ENCODE peak calls at places on chromosomes 7 and 10, in five cellular contexts. G is MM.1S, E is PC-9, N is GM23338, W is PC-3. Y is an unnamed sample. For H3F3A, the result is how much of the 10 kb centered on the place peaks cover.

GRCh38 chr7:65554-65953 is 126.8 kb upstream of the FAM20C start:
- DNase-seq in E (no peak), N (no peak), W (no peak), G (no peak), Y (no peak)

GRCh38 chr10:70441161-70441876 is at the start of gene NODAL:
- DNase-seq in G (no peak), N (peak), E (no peak), W (no peak), Y (peak)

GRCh38 chr7:4084271-4084670 is 597.8 kb upstream of the FOXK1 start:
- DNase-seq in N (no peak), W (no peak), E (no peak), G (no peak), Y (no peak)

GRCh38 chr10:114504769-114505579 is 100.7 kb upstream of the AFAP1L2 start:
- DNase-seq in N (peak), W (peak), G (no peak), E (peak), Y (no peak)

GRCh38 chr10:35379226-35380137 is 43.2 kb downstream of the CCNY start:
- DNase-seq in N (peak), G (no peak), W (peak), E (no peak), Y (no peak)

GRCh38 chr7:1056006-1056784 is 11.8 kb downstream of the GPR146 start:
- DNase-seq in N (no peak), E (peak), G (no peak), W (no peak), Y (no peak)

GRCh38 chr7:33300131-33300530 is 170.8 kb downstream of the BBS9 start:
- DNase-seq in W (no peak), G (no peak), N (no peak), E (no peak), Y (no peak)

GRCh38 chr10:33801705-33802104 is 467.2 kb upstream of the NRP1 start:
- DNase-seq in N (no peak), G (no peak), W (peak), E (peak), Y (no peak)

GRCh38 chr10:96496281-96496925 is 17.3 kb downstream of the TLL2 start:
- DNase-seq in W (peak), G (no peak), N (peak), E (no peak), Y (peak)

GRCh38 chr7:28354601-28355062 is 57.7 kb upstream of the CREB5 start:
- DNase-seq in G (no peak), N (peak), W (peak), E (no peak), Y (peak)

GRCh38 chr10:122587099-122587725 is 26.7 kb downstream of the DMBT1 start:
- DNase-seq in G (no peak), E (no peak), W (no peak), N (no peak), Y (no peak)

GRCh38 chr10:131117416-131118212 is 193.9 kb downstream of the TCERG1L start:
- DNase-seq in W (no peak), G (no peak), E (no peak), N (no peak), Y (no peak)

GRCh38 chr10:133445268-133445732 is 8.4 kb upstream of the SCART1 start:
- DNase-seq in E (no peak), N (no peak), W (no peak), G (no peak), Y (no peak)

GRCh38 chr7:139118234-139118802 is 8.8 kb upstream of the ZC3HAV1 start:
- DNase-seq in E (peak), G (no peak), N (peak), W (peak), Y (no peak)

GRCh38 chr10:88115968-88116367 is 252.5 kb downstream of the PTEN start:
- DNase-seq in G (no peak), N (no peak), W (no peak), E (no peak), Y (no peak)

GRCh38 chr7:519974-520458 is 370 bp upstream of the PDGFA start:
- DNase-seq in W (peak), G (no peak), E (peak), N (peak), Y (peak)

GRCh38 chr7:116741625-116742316 is 69.8 kb downstream of the MET start:
- DNase-seq in G (no peak), W (no peak), E (no peak), N (no peak), Y (no peak)

GRCh38 chr10:122461367-122461728 is at the start of gene HTRA1:
- DNase-seq in G (no peak), E (peak), W (peak), N (peak), Y (peak)

GRCh38 chr7:4129481-4130122 is 552.5 kb upstream of the FOXK1 start:
- DNase-seq in G (no peak), N (peak), E (no peak), W (no peak), Y (no peak)

GRCh38 chr7:102310414-102310815 is 23.7 kb downstream of the SH2B2 start:
- DNase-seq in G (no peak), N (no peak), E (no peak), W (no peak), Y (peak)
- H3F3A ChIP-seq in G (under half), N (under half), E (under half), W (under half), Y (under half)

DNA sequence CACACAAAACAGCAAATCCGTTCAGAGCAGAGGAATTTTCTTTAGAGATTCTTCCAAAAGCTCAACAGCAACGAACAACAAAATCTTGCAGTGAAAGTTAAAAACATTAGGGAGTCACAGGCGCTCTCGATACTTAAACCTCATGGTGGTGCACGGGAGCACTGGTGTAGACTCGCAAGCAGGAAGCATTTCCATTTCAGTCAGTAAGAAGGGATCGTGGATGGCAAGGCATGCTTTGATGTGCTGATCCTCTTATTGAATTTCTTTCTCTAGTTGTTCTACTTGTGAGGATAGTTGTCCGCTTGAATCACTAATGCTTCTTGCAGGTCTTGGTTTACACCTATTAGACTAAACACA is 264.7 kb downstream of the SKIDA1 start:
- DNase-seq in G (no peak), E (no peak), N (peak), W (no peak), Y (peak)
- H3K4me2 ChIP-seq in G (no peak), E (no peak), N (no peak), W (no peak), Y (no peak)

DNA sequence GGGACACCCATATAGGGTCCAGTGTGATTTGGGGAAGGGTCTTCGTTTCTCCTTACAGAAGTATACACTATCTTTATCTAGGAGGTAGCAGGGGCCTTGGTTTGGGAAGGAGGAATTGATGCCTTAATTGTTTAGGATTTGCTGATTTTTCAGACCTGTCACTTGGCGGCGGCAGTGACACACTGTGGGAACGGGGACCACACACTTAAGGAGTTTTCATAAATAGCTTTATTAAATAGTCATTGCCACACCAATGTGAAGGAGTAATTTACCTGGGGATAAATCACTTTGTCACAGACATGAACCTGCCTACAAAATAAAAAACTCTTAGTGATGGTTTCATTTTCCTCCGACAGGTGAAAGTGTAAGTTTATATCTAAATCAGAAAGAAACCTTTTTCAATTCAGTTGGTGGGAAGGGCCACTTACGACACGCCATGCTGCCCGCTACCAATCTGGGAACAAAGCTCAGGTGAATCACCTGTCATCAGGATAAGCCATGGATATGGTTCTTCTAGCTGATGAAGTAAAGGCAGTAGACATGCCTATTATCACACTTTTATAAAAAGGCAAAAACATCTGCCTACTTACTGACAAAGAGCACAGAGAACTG is 12.3 kb upstream of the ENO4 start:
- DNase-seq in N (no peak), G (no peak), E (no peak), W (no peak), Y (no peak)
- TF ChIP-seq CTCF in N (peak), G (no peak), E (no peak), W (no peak), Y (peak)

GRCh38 chr10:63265646-63266207 is 132.6 kb downstream of the NRBF2 start:
- DNase-seq in N (no peak), G (no peak), E (no peak), W (no peak), Y (no peak)
- H3F3A ChIP-seq in N (under half), G (under half), E (under half), W (under half), Y (under half)

GRCh38 chr7:148253629-148254028 is 336.9 kb upstream of the C7orf33 start:
- DNase-seq in W (no peak), E (no peak), G (no peak), N (no peak), Y (no peak)
- H3K4me2 ChIP-seq in W (no peak), E (no peak), G (no peak), N (no peak), Y (no peak)

GRCh38 chr10:124156524-124157225 is 63.3 kb upstream of the CHST15 start:
- DNase-seq in G (no peak), E (no peak), N (peak), W (no peak), Y (no peak)
- TF ChIP-seq CTCF in G (no peak), E (no peak), N (peak), W (no peak), Y (peak)